ENCODE peak calls at places on chromosome 2, in six cellular contexts. One of them, this sample, is unnamed.

GRCh38 chr2:10668402-10669012 is 21.3 kb downstream of the NOL10 start:
- DNase-seq in left ventricle myocardium inferior: no peak
- DNase-seq in body of pancreas: no peak
- DNase-seq in HepG2: peak
- DNase-seq in PC-9: no peak
- DNase-seq in AG09309: peak
- DNase-seq in this sample: peak

GRCh38 chr2:170236639-170237037 is 58.7 kb downstream of the MYO3B start:
- DNase-seq in HepG2: no peak
- DNase-seq in AG09309: no peak
- DNase-seq in body of pancreas: no peak
- DNase-seq in PC-9: no peak
- DNase-seq in left ventricle myocardium inferior: no peak
- DNase-seq in this sample: no peak

GRCh38 chr2:205712983-205713531 is 30.8 kb downstream of the NRP2 start:
- DNase-seq in body of pancreas: no peak
- DNase-seq in left ventricle myocardium inferior: no peak
- DNase-seq in HepG2: no peak
- DNase-seq in PC-9: no peak
- DNase-seq in AG09309: no peak
- DNase-seq in this sample: no peak

GRCh38 chr2:215770668-215771067 is 242.7 kb downstream of the MREG start:
- DNase-seq in HepG2: no peak
- DNase-seq in AG09309: no peak
- DNase-seq in body of pancreas: no peak
- DNase-seq in PC-9: no peak
- DNase-seq in left ventricle myocardium inferior: no peak
- DNase-seq in this sample: no peak

GRCh38 chr2:112724611-112725525 is 4.0 kb downstream of the NT5DC4 start:
- DNase-seq in HepG2: peak
- DNase-seq in body of pancreas: no peak
- DNase-seq in AG09309: no peak
- DNase-seq in PC-9: peak
- DNase-seq in left ventricle myocardium inferior: no peak
- DNase-seq in this sample: peak

GRCh38 chr2:148930046-148930775 is 55.2 kb downstream of the KIF5C start:
- DNase-seq in PC-9: no peak
- DNase-seq in HepG2: no peak
- DNase-seq in body of pancreas: no peak
- DNase-seq in left ventricle myocardium inferior: no peak
- DNase-seq in AG09309: peak
- DNase-seq in this sample: no peak

GRCh38 chr2:66346241-66346664 is 88.7 kb upstream of the MEIS1 start:
- DNase-seq in AG09309: no peak
- DNase-seq in body of pancreas: no peak
- DNase-seq in left ventricle myocardium inferior: no peak
- DNase-seq in PC-9: no peak
- DNase-seq in HepG2: no peak
- DNase-seq in this sample: no peak

GRCh38 chr2:122755281-122755780 is 999.9 kb downstream of the TSN start:
- DNase-seq in left ventricle myocardium inferior: no peak
- DNase-seq in AG09309: no peak
- DNase-seq in HepG2: no peak
- DNase-seq in body of pancreas: no peak
- DNase-seq in PC-9: no peak
- DNase-seq in this sample: no peak

GRCh38 chr2:82790277-82791021 is 1668.6 kb downstream of the SUCLG1 start:
- DNase-seq in body of pancreas: no peak
- DNase-seq in left ventricle myocardium inferior: no peak
- DNase-seq in PC-9: peak
- DNase-seq in HepG2: peak
- DNase-seq in AG09309: peak
- DNase-seq in this sample: no peak

GRCh38 chr2:132429941-132430573 is 13.5 kb downstream of the GPR39 start:
- DNase-seq in PC-9: peak
- DNase-seq in left ventricle myocardium inferior: no peak
- DNase-seq in AG09309: no peak
- DNase-seq in HepG2: no peak
- DNase-seq in body of pancreas: no peak
- DNase-seq in this sample: no peak

GRCh38 chr2:153222231-153223165 is 256.1 kb downstream of the RPRM start:
- DNase-seq in HepG2: no peak
- DNase-seq in body of pancreas: no peak
- DNase-seq in left ventricle myocardium inferior: no peak
- DNase-seq in AG09309: no peak
- DNase-seq in PC-9: peak
- DNase-seq in this sample: no peak

GRCh38 chr2:145066795-145067194 is 546.9 kb upstream of the ZEB2 start:
- DNase-seq in PC-9: no peak
- DNase-seq in AG09309: no peak
- DNase-seq in HepG2: no peak
- DNase-seq in left ventricle myocardium inferior: peak
- DNase-seq in body of pancreas: no peak
- DNase-seq in this sample: no peak

GRCh38 chr2:181152221-181152620 is 171.8 kb downstream of the UBE2E3 start:
- DNase-seq in PC-9: no peak
- DNase-seq in left ventricle myocardium inferior: no peak
- DNase-seq in body of pancreas: no peak
- DNase-seq in AG09309: no peak
- DNase-seq in HepG2: no peak
- DNase-seq in this sample: no peak

GRCh38 chr2:42368817-42369550 is 8.0 kb upstream of the COX7A2L start:
- DNase-seq in PC-9: no peak
- DNase-seq in HepG2: no peak
- DNase-seq in AG09309: no peak
- DNase-seq in body of pancreas: no peak
- DNase-seq in left ventricle myocardium inferior: peak
- DNase-seq in this sample: peak

GRCh38 chr2:11563784-11564666 is 30.2 kb downstream of the GREB1 start:
- DNase-seq in PC-9: no peak
- DNase-seq in body of pancreas: no peak
- DNase-seq in HepG2: no peak
- DNase-seq in AG09309: no peak
- DNase-seq in left ventricle myocardium inferior: no peak
- DNase-seq in this sample: no peak

GRCh38 chr2:224987733-224988132 is 54.5 kb downstream of the DOCK10 start:
- DNase-seq in HepG2: no peak
- DNase-seq in AG09309: no peak
- DNase-seq in PC-9: no peak
- DNase-seq in body of pancreas: no peak
- DNase-seq in left ventricle myocardium inferior: no peak
- DNase-seq in this sample: no peak

GRCh38 chr2:189803431-189803830 is 19.2 kb downstream of the PMS1 start:
- DNase-seq in body of pancreas: no peak
- DNase-seq in PC-9: no peak
- DNase-seq in AG09309: no peak
- DNase-seq in left ventricle myocardium inferior: no peak
- DNase-seq in HepG2: no peak
- DNase-seq in this sample: no peak

GRCh38 chr2:25483584-25484266 is 142.0 kb upstream of the DNMT3A start:
- DNase-seq in AG09309: no peak
- DNase-seq in HepG2: no peak
- DNase-seq in body of pancreas: no peak
- DNase-seq in left ventricle myocardium inferior: no peak
- DNase-seq in PC-9: no peak
- DNase-seq in this sample: no peak

GRCh38 chr2:102099536-102100293 is 42.8 kb upstream of the IL1R1 start:
- DNase-seq in HepG2: no peak
- DNase-seq in AG09309: no peak
- DNase-seq in body of pancreas: peak
- DNase-seq in left ventricle myocardium inferior: no peak
- DNase-seq in PC-9: peak
- DNase-seq in this sample: no peak

GRCh38 chr2:126776255-126776654 is 120.3 kb downstream of the GYPC start:
- DNase-seq in PC-9: no peak
- DNase-seq in HepG2: no peak
- DNase-seq in left ventricle myocardium inferior: no peak
- DNase-seq in AG09309: no peak
- DNase-seq in body of pancreas: no peak
- DNase-seq in this sample: peak

GRCh38 chr2:11097038-11097720 is 58.1 kb upstream of the SLC66A3 start:
- DNase-seq in PC-9: no peak
- DNase-seq in body of pancreas: no peak
- DNase-seq in HepG2: no peak
- DNase-seq in AG09309: peak
- DNase-seq in left ventricle myocardium inferior: peak
- DNase-seq in this sample: no peak

GRCh38 chr2:119106301-119106897 is 52.2 kb downstream of the C1QL2 start:
- DNase-seq in PC-9: peak
- DNase-seq in HepG2: peak
- DNase-seq in body of pancreas: peak
- DNase-seq in AG09309: no peak
- DNase-seq in left ventricle myocardium inferior: no peak
- DNase-seq in this sample: peak

GRCh38 chr2:48779019-48779418 is 23.5 kb upstream of the LHCGR start:
- DNase-seq in HepG2: no peak
- DNase-seq in AG09309: no peak
- DNase-seq in PC-9: no peak
- DNase-seq in left ventricle myocardium inferior: no peak
- DNase-seq in body of pancreas: no peak
- DNase-seq in this sample: no peak

GRCh38 chr2:37812414-37812813 is 112.7 kb upstream of the RMDN2 start:
- DNase-seq in left ventricle myocardium inferior: no peak
- DNase-seq in AG09309: no peak
- DNase-seq in body of pancreas: no peak
- DNase-seq in HepG2: no peak
- DNase-seq in PC-9: no peak
- DNase-seq in this sample: no peak

GRCh38 chr2:229714080-229714735 is at the start of gene DNER:
- DNase-seq in body of pancreas: peak
- DNase-seq in left ventricle myocardium inferior: no peak
- DNase-seq in AG09309: no peak
- DNase-seq in PC-9: peak
- DNase-seq in HepG2: no peak
- DNase-seq in this sample: peak

GRCh38 chr2:26979761-26980160 is 9.3 kb downstream of the MAPRE3 start:
- DNase-seq in AG09309: no peak
- DNase-seq in left ventricle myocardium inferior: no peak
- DNase-seq in PC-9: no peak
- DNase-seq in body of pancreas: no peak
- DNase-seq in HepG2: no peak
- DNase-seq in this sample: no peak

GRCh38 chr2:168907940-168908662 is 7.0 kb downstream of the G6PC2 start:
- DNase-seq in AG09309: no peak
- DNase-seq in left ventricle myocardium inferior: no peak
- DNase-seq in PC-9: no peak
- DNase-seq in body of pancreas: no peak
- DNase-seq in HepG2: no peak
- DNase-seq in this sample: no peak

GRCh38 chr2:2166844-2167243 is 164.2 kb downstream of the MYT1L start:
- DNase-seq in AG09309: no peak
- DNase-seq in body of pancreas: no peak
- DNase-seq in HepG2: no peak
- DNase-seq in left ventricle myocardium inferior: no peak
- DNase-seq in PC-9: no peak
- DNase-seq in this sample: no peak

GRCh38 chr2:37472959-37473358 is 128.5 kb downstream of the QPCT start:
- DNase-seq in HepG2: no peak
- DNase-seq in AG09309: no peak
- DNase-seq in body of pancreas: no peak
- DNase-seq in left ventricle myocardium inferior: no peak
- DNase-seq in PC-9: peak
- DNase-seq in this sample: no peak

DNA sequence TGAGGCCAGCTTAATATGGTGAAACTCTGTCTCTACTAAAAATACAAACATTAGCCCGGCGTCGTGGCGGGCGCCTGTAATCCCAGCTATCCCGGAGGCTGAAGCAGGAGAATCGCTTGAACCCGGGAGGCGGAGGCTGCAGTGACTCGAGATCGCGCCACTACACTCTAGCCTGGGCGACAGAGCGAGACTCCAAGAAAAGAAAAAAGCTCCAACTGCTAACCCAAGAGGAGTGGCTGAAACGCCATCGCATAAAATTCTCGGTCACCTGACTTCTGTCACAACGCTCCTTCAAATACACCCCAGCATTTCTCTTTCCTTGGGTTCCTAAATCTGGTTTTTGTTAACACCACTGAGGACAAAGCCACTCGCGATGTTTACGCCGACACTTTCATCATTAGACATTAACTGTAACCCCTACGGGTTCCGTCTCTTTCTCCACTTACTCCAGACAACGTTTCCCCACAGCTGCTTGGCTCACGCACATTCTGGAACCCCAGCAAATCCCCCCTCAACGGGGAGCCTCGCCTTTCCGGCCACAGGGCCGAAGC is 728 bp downstream of the CLK1 start:
- DNase-seq in body of pancreas: no peak
- DNase-seq in PC-9: no peak
- DNase-seq in left ventricle myocardium inferior: no peak
- DNase-seq in AG09309: no peak
- DNase-seq in HepG2: no peak
- DNase-seq in this sample: no peak
- TF ChIP-seq CTCF in body of pancreas: no peak
- TF ChIP-seq CTCF in PC-9: no peak
- TF ChIP-seq CTCF in left ventricle myocardium inferior: no peak
- TF ChIP-seq CTCF in AG09309: no peak
- TF ChIP-seq CTCF in HepG2: no peak
- TF ChIP-seq CTCF in this sample: no peak

GRCh38 chr2:193690572-193690971 is 1495.8 kb upstream of the TMEFF2 start:
- DNase-seq in AG09309: no peak
- DNase-seq in PC-9: no peak
- DNase-seq in left ventricle myocardium inferior: no peak
- DNase-seq in HepG2: no peak
- DNase-seq in body of pancreas: no peak
- DNase-seq in this sample: no peak

DNA sequence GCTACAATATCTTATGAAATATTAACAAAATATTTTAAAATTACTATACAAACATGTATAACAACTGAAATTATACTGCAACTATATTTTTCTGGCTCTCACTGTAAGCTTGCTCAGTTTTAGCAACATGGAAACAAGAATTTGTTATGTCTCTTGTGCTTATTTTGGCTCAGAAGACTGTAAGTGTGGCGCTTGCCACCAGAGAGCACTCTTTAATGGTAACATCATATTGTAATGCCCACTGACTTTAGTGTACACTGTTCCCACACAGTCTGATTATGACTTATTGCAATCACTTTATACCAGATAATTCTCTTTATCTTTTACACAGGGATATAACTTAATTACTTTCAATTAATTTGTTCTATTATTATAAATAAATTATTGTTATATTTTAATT is 1500.6 kb upstream of the TMEFF2 start:
- DNase-seq in AG09309: peak
- DNase-seq in body of pancreas: no peak
- DNase-seq in left ventricle myocardium inferior: no peak
- DNase-seq in PC-9: no peak
- DNase-seq in HepG2: peak
- DNase-seq in this sample: no peak
- TF ChIP-seq CTCF in AG09309: peak
- TF ChIP-seq CTCF in body of pancreas: no peak
- TF ChIP-seq CTCF in left ventricle myocardium inferior: no peak
- TF ChIP-seq CTCF in PC-9: peak
- TF ChIP-seq CTCF in HepG2: peak
- TF ChIP-seq CTCF in this sample: no peak

GRCh38 chr2:227033471-227034148 is 130.4 kb downstream of the COL4A4 start:
- DNase-seq in left ventricle myocardium inferior: no peak
- DNase-seq in body of pancreas: peak
- DNase-seq in HepG2: peak
- DNase-seq in AG09309: peak
- DNase-seq in PC-9: peak
- DNase-seq in this sample: peak
- TF ChIP-seq CTCF in left ventricle myocardium inferior: peak
- TF ChIP-seq CTCF in body of pancreas: peak
- TF ChIP-seq CTCF in HepG2: peak
- TF ChIP-seq CTCF in AG09309: peak
- TF ChIP-seq CTCF in PC-9: peak
- TF ChIP-seq CTCF in this sample: peak

GRCh38 chr2:173571021-173571821 is 216.5 kb downstream of the CDCA7 start:
- DNase-seq in PC-9: peak
- DNase-seq in body of pancreas: peak
- DNase-seq in AG09309: peak
- DNase-seq in HepG2: peak
- DNase-seq in left ventricle myocardium inferior: no peak
- DNase-seq in this sample: peak
- TF ChIP-seq CTCF in PC-9: peak
- TF ChIP-seq CTCF in body of pancreas: peak
- TF ChIP-seq CTCF in AG09309: peak
- TF ChIP-seq CTCF in HepG2: peak
- TF ChIP-seq CTCF in left ventricle myocardium inferior: peak
- TF ChIP-seq CTCF in this sample: peak

This sample was measured in endothelial cell.